ENCODE peak calls at places on chromosomes 16 and 17, in seven cellular contexts. U is left ventricle myocardium inferior; I is AG04450; P is naive thymus-derived CD4-positive, alpha-beta T cell; B is CD4-positive, alpha-beta memory T cell; D is neural progenitor cell; H is heart left ventricle. T is an unnamed sample.

GRCh38 chr16:77794586-77794985 is 6.2 kb downstream of the VAT1L start:
- DNase-seq in U (no peak), I (peak; percentile 47), P (no peak), B (no peak), D (no peak), H (no peak), T (no peak)

GRCh38 chr16:565420-566330 is 1.1 kb upstream of the NHLRC4 start:
- DNase-seq in U (no peak), I (no peak), P (no peak), B (no peak), D (no peak), H (no peak), T (no peak)

GRCh38 chr17:51120357-51120738 is 320 bp downstream of the SPAG9 start:
- DNase-seq in U (no peak), I (no peak), P (no peak), B (peak; percentile 64), D (no peak), H (no peak), T (no peak)

GRCh38 chr16:11145173-11145820 is 110.7 kb downstream of the SOCS1 start:
- DNase-seq in U (peak; percentile 53), I (no peak), P (no peak), B (no peak), D (no peak), H (no peak), T (no peak)

GRCh38 chr17:78407387-78407990 is 29.0 kb downstream of the PGS1 start:
- DNase-seq in U (no peak), I (no peak), P (no peak), B (no peak), D (no peak), H (no peak), T (no peak)

GRCh38 chr16:56102159-56102798 is 89.0 kb upstream of the GNAO1 start:
- DNase-seq in U (peak; percentile 61), I (no peak), P (no peak), B (no peak), D (peak; percentile 26), H (peak; percentile 47), T (peak; percentile 80)

GRCh38 chr17:4118095-4118743 is 24.6 kb downstream of the ZZEF1 start:
- DNase-seq in U (no peak), I (no peak), P (no peak), B (no peak), D (no peak), H (no peak), T (no peak)

GRCh38 chr17:64938925-64939474 is 19.7 kb upstream of the LRRC37A3 start:
- DNase-seq in U (peak; percentile 39), I (no peak), P (peak; percentile 26), B (no peak), D (peak; percentile 75), H (peak; percentile 43), T (peak; percentile 78)

GRCh38 chr17:72693956-72694355 is 398.5 kb downstream of the SLC39A11 start:
- DNase-seq in U (no peak), I (no peak), P (no peak), B (no peak), D (no peak), H (no peak), T (no peak)

GRCh38 chr17:1006054-1006453 is 9.1 kb downstream of the TIMM22 start:
- DNase-seq in U (no peak), I (no peak), P (no peak), B (no peak), D (no peak), H (no peak), T (peak; percentile 54)

GRCh38 chr16:75676909-75677308 is at the start of gene CPHXL2:
- DNase-seq in U (no peak), I (no peak), P (no peak), B (no peak), D (no peak), H (no peak), T (no peak)

GRCh38 chr17:75346906-75347305 is 57.7 kb upstream of the SLC25A19 start:
- DNase-seq in U (no peak), I (no peak), P (no peak), B (no peak), D (peak; percentile 58), H (no peak), T (no peak)

GRCh38 chr16:70428178-70428998 is 10.5 kb downstream of the ST3GAL2 start:
- DNase-seq in U (peak; percentile 97), I (peak; percentile 87), P (no peak), B (peak; percentile 52), D (peak; percentile 75), H (peak; percentile 94), T (peak; percentile 96)

GRCh38 chr17:29278692-29279091 is 15.3 kb downstream of the NUFIP2 start:
- DNase-seq in U (no peak), I (no peak), P (no peak), B (no peak), D (no peak), H (no peak), T (no peak)

GRCh38 chr17:29279397-29280070 is 14.4 kb downstream of the NUFIP2 start:
- DNase-seq in U (no peak), I (no peak), P (no peak), B (no peak), D (no peak), H (no peak), T (no peak)

GRCh38 chr17:29283496-29283895 is 10.5 kb downstream of the NUFIP2 start:
- DNase-seq in U (no peak), I (no peak), P (no peak), B (no peak), D (no peak), H (no peak), T (no peak)
- H3K4me3 ChIP-seq in U (peak overlapping the region; percentile 11), I (no peak overlapping the region), P (no peak overlapping the region), B (no peak overlapping the region), D (no peak overlapping the region), H (no peak overlapping the region), T (no peak overlapping the region)

GRCh38 chr16:88651276-88651988 is 579 bp upstream of the CYBA start:
- DNase-seq in U (peak; percentile 48), I (no peak), P (no peak), B (peak; percentile 90), D (peak; percentile 47), H (peak; percentile 70), T (peak; percentile 75)
- H3K4me3 ChIP-seq in U (peak overlapping the region; percentile 89), I (peak overlapping the region; percentile 83), P (peak overlapping the region; percentile 78), B (no peak overlapping the region), D (peak overlapping the region; percentile 79), H (peak overlapping the region; percentile 77), T (no peak overlapping the region)

GRCh38 chr17:18888766-18889290 is 30.9 kb downstream of the PRPSAP2 start:
- DNase-seq in U (no peak), I (no peak), P (no peak), B (no peak), D (no peak), H (no peak), T (no peak)
- H3K4me3 ChIP-seq in U (no peak overlapping the region), I (no peak overlapping the region), P (no peak overlapping the region), B (no peak overlapping the region), D (no peak overlapping the region), H (no peak overlapping the region), T (no peak overlapping the region)

GRCh38 chr17:81924557-81925532 is 2.7 kb downstream of the MAFG start:
- DNase-seq in U (no peak), I (no peak), P (no peak), B (no peak), D (peak; percentile 62), H (no peak), T (no peak)
- H3K4me3 ChIP-seq in U (peak overlapping the region; percentile 93), I (no peak overlapping the region), P (no peak overlapping the region), B (no peak overlapping the region), D (no peak overlapping the region), H (peak overlapping the region; percentile 3), T (no peak overlapping the region)

DNA sequence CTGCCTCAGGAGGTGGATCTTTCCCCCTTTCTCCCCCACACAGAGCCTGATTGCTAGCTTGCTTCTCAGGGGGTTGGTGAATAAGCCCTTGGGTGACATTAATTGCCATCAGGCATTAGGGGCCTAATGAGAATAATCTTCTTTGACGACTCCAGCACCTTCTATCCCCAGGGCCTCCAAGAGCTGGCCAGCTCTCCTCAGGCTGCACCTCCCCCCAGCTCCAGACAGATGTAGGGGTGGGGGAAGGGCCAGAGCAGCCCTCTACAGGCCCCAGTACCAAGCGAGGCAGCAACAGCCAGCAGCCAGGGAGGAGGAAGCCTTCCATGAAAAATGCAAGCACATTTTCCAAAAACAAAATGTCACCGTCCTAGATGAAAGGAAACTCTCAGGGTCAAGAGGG is 1.4 kb upstream of the TMEM132E start:
- DNase-seq in U (no peak), I (no peak), P (no peak), B (no peak), D (peak; percentile 55), H (no peak), T (no peak)
- H3K4me3 ChIP-seq in U (no peak overlapping the region), I (no peak overlapping the region), P (no peak overlapping the region), B (no peak overlapping the region), D (peak overlapping the region; percentile 2), H (no peak overlapping the region), T (no peak overlapping the region)

GRCh38 chr16:1778200-1779179 is 3.9 kb downstream of the SPSB3 start:
- DNase-seq in U (no peak), I (no peak), P (no peak), B (peak; percentile 24), D (no peak), H (no peak), T (no peak)
- H3K4me3 ChIP-seq in U (no peak overlapping the region), I (no peak overlapping the region), P (no peak overlapping the region), B (no peak overlapping the region), D (no peak overlapping the region), H (no peak overlapping the region), T (no peak overlapping the region)

DNA sequence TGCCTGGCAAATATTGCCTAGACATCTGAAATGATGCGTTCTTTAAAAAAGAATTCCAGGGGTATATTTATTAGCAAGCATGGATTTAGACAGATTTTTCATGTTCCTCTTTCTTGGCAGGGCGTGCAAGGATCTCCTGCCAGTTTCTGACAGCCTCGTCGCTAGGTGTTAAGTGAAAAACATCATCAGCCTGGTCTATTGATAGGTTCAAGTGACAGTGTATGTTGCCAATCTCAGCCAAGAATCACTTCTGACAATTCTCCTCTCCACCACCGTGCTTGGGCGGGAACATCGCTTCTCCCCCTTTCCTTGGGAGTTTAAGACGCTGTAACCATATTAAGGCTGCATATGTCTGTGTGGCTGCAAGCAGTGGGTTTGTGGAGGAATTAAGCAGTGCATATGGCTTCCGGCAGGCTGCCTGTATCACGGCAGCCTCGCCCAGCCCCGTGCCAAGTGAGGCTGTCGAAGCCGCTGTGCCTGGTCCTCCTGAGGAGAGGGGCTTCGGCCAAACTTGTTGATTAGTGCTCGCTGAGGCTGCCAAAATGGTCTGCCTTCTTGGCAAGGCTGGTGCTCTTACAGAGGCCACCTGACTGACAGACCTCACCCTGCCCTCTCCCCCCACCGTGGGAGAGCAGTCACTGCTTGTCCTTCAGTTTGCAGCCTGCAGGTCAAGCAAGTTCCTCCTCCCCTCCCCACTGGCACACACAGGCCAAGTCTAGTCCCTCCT is 132.1 kb upstream of the MPHOSPH6 start:
- DNase-seq in U (peak; percentile 31), I (no peak), P (no peak), B (no peak), D (no peak), H (peak; percentile 35), T (no peak)
- H3K4me3 ChIP-seq in U (peak overlapping the region; percentile 49), I (no peak overlapping the region), P (no peak overlapping the region), B (no peak overlapping the region), D (no peak overlapping the region), H (peak overlapping the region; percentile 6), T (no peak overlapping the region)

GRCh38 chr16:84752600-84752999 is 52.8 kb downstream of the USP10 start:
- DNase-seq in U (no peak), I (no peak), P (no peak), B (no peak), D (no peak), H (no peak), T (no peak)
- H3K4me3 ChIP-seq in U (no peak overlapping the region), I (no peak overlapping the region), P (no peak overlapping the region), B (no peak overlapping the region), D (no peak overlapping the region), H (no peak overlapping the region), T (no peak overlapping the region)

T was measured in aorta.